ENCODE peak calls at places on chromosomes 11 and 22, in four cellular contexts. One of them, this sample, is unnamed.

GRCh38 chr22:49259870-49260615 is 567.6 kb downstream of the BRD1 start:
- DNase-seq in T follicular helper cell: no peak
- DNase-seq in BJ: no peak
- DNase-seq in K562: no peak
- DNase-seq in this sample: no peak

GRCh38 chr22:46703996-46704370 is 34.1 kb downstream of the CERK start:
- DNase-seq in T follicular helper cell: no peak
- DNase-seq in K562: no peak
- DNase-seq in BJ: no peak
- DNase-seq in this sample: no peak

GRCh38 chr22:22408269-22408668 is 100.3 kb downstream of the ZNF280B start:
- DNase-seq in K562: no peak
- DNase-seq in BJ: no peak
- DNase-seq in T follicular helper cell: no peak
- DNase-seq in this sample: no peak

GRCh38 chr11:69241075-69241740 is 52.7 kb upstream of the MYEOV start:
- DNase-seq in BJ: no peak
- DNase-seq in K562: no peak
- DNase-seq in T follicular helper cell: no peak
- DNase-seq in this sample: no peak

GRCh38 chr22:49026476-49027121 is 801.1 kb downstream of the BRD1 start:
- DNase-seq in BJ: no peak
- DNase-seq in K562: no peak
- DNase-seq in T follicular helper cell: no peak
- DNase-seq in this sample: no peak

GRCh38 chr22:19974935-19975706 is 33.5 kb upstream of the TXNRD2 start:
- DNase-seq in K562: peak; percentile 86
- DNase-seq in T follicular helper cell: no peak
- DNase-seq in BJ: no peak
- DNase-seq in this sample: no peak

GRCh38 chr11:124294697-124295096 is 19.1 kb downstream of the OR8D1 start:
- DNase-seq in BJ: no peak
- DNase-seq in T follicular helper cell: no peak
- DNase-seq in K562: no peak
- DNase-seq in this sample: no peak

GRCh38 chr11:31640611-31641010 is 131.0 kb downstream of the ELP4 start:
- DNase-seq in K562: no peak
- DNase-seq in BJ: no peak
- DNase-seq in T follicular helper cell: no peak
- DNase-seq in this sample: no peak

GRCh38 chr11:575324-575995 is 810 bp upstream of the PHRF1 start:
- DNase-seq in BJ: no peak
- DNase-seq in T follicular helper cell: no peak
- DNase-seq in K562: no peak
- DNase-seq in this sample: no peak

GRCh38 chr11:63847363-63847762 is 8.5 kb downstream of the MARK2 start:
- DNase-seq in BJ: no peak
- DNase-seq in T follicular helper cell: no peak
- DNase-seq in K562: no peak
- DNase-seq in this sample: no peak

GRCh38 chr22:22465782-22466181 is 42.8 kb downstream of the ZNF280B start:
- DNase-seq in BJ: no peak
- DNase-seq in K562: no peak
- DNase-seq in T follicular helper cell: no peak
- DNase-seq in this sample: no peak

GRCh38 chr22:42972592-42973535 is 42.1 kb downstream of the PACSIN2 start:
- DNase-seq in T follicular helper cell: no peak
- DNase-seq in K562: no peak
- DNase-seq in BJ: no peak
- DNase-seq in this sample: no peak

GRCh38 chr22:39989633-39990032 is 5.1 kb upstream of the FAM83F start:
- DNase-seq in K562: no peak
- DNase-seq in T follicular helper cell: no peak
- DNase-seq in BJ: no peak
- DNase-seq in this sample: no peak

GRCh38 chr11:106447631-106448191 is 370.2 kb downstream of the AASDHPPT start:
- DNase-seq in K562: no peak
- DNase-seq in T follicular helper cell: no peak
- DNase-seq in BJ: no peak
- DNase-seq in this sample: no peak

GRCh38 chr11:87144266-87144665 is 106.5 kb downstream of the TMEM135 start:
- DNase-seq in BJ: no peak
- DNase-seq in T follicular helper cell: no peak
- DNase-seq in K562: no peak
- DNase-seq in this sample: no peak

GRCh38 chr11:13782395-13783080 is 114.1 kb downstream of the FAR1 start:
- DNase-seq in K562: no peak
- DNase-seq in BJ: no peak
- DNase-seq in T follicular helper cell: no peak
- DNase-seq in this sample: no peak

GRCh38 chr11:104033134-104033533 is 3.3 kb upstream of the DDI1 start:
- DNase-seq in T follicular helper cell: no peak
- DNase-seq in BJ: no peak
- DNase-seq in K562: no peak
- DNase-seq in this sample: peak; percentile 67

GRCh38 chr22:42335839-42336378 is 65.5 kb upstream of the TCF20 start:
- DNase-seq in BJ: no peak
- DNase-seq in T follicular helper cell: no peak
- DNase-seq in K562: no peak
- DNase-seq in this sample: no peak

GRCh38 chr11:11148104-11148509 is 204.9 kb downstream of the CSNK2A3 start:
- DNase-seq in K562: peak; percentile 15
- DNase-seq in BJ: peak; percentile 71
- DNase-seq in T follicular helper cell: no peak
- DNase-seq in this sample: peak; percentile 35

GRCh38 chr11:70205049-70205725 is 2.1 kb downstream of the FADD start:
- DNase-seq in BJ: no peak
- DNase-seq in K562: no peak
- DNase-seq in T follicular helper cell: no peak
- DNase-seq in this sample: no peak

GRCh38 chr22:31248138-31248745 is 36.1 kb downstream of the LIMK2 start:
- DNase-seq in T follicular helper cell: peak; percentile 60
- DNase-seq in K562: peak; percentile 73
- DNase-seq in BJ: peak; percentile 75
- DNase-seq in this sample: peak; percentile 90

GRCh38 chr22:46108564-46109473 is 41.5 kb upstream of the PPARA start:
- DNase-seq in T follicular helper cell: no peak
- DNase-seq in BJ: no peak
- DNase-seq in K562: peak; percentile 64
- DNase-seq in this sample: no peak